ENCODE peak calls at places on chromosomes 1 and 21, in seven cellular contexts. One of them, this sample, is unnamed.

GRCh38 chr1:233885196-233886028 is 19.1 kb upstream of the SLC35F3 start:
- DNase-seq in nephron progenitor cell: no peak
- DNase-seq in stimulated activated CD8-positive, alpha-beta memory T cell treated with anti-CD3 and anti-CD28 coated beads, Interleukin-4, amount 100 ng/mL, for 24 hours: no peak
- DNase-seq in GM12892: no peak
- DNase-seq in left lung: no peak
- DNase-seq in amygdala: no peak
- DNase-seq in transverse colon: no peak
- DNase-seq in this sample: no peak

GRCh38 chr1:69403911-69404310 is 163.8 kb upstream of the LRRC7 start:
- DNase-seq in nephron progenitor cell: no peak
- DNase-seq in amygdala: no peak
- DNase-seq in GM12892: no peak
- DNase-seq in stimulated activated CD8-positive, alpha-beta memory T cell treated with anti-CD3 and anti-CD28 coated beads, Interleukin-4, amount 100 ng/mL, for 24 hours: no peak
- DNase-seq in transverse colon: no peak
- DNase-seq in left lung: no peak
- DNase-seq in this sample: no peak

GRCh38 chr1:65963161-65963888 is 170.6 kb downstream of the PDE4B start:
- DNase-seq in nephron progenitor cell: peak; percentile 2
- DNase-seq in GM12892: no peak
- DNase-seq in transverse colon: no peak
- DNase-seq in left lung: no peak
- DNase-seq in amygdala: no peak
- DNase-seq in stimulated activated CD8-positive, alpha-beta memory T cell treated with anti-CD3 and anti-CD28 coated beads, Interleukin-4, amount 100 ng/mL, for 24 hours: no peak
- DNase-seq in this sample: no peak

GRCh38 chr1:77888429-77889239 is at the start of gene NEXN:
- DNase-seq in stimulated activated CD8-positive, alpha-beta memory T cell treated with anti-CD3 and anti-CD28 coated beads, Interleukin-4, amount 100 ng/mL, for 24 hours: peak; percentile 7
- DNase-seq in left lung: peak; percentile 77
- DNase-seq in nephron progenitor cell: peak; percentile 80
- DNase-seq in amygdala: no peak
- DNase-seq in GM12892: peak; percentile 36
- DNase-seq in transverse colon: peak; percentile 58
- DNase-seq in this sample: peak; percentile 8

GRCh38 chr1:235876292-235876914 is 9.7 kb upstream of the LYST start:
- DNase-seq in stimulated activated CD8-positive, alpha-beta memory T cell treated with anti-CD3 and anti-CD28 coated beads, Interleukin-4, amount 100 ng/mL, for 24 hours: no peak
- DNase-seq in left lung: no peak
- DNase-seq in amygdala: no peak
- DNase-seq in GM12892: no peak
- DNase-seq in transverse colon: no peak
- DNase-seq in nephron progenitor cell: no peak
- DNase-seq in this sample: no peak

GRCh38 chr1:237235080-237235479 is 193.1 kb downstream of the RYR2 start:
- DNase-seq in transverse colon: no peak
- DNase-seq in nephron progenitor cell: no peak
- DNase-seq in amygdala: no peak
- DNase-seq in stimulated activated CD8-positive, alpha-beta memory T cell treated with anti-CD3 and anti-CD28 coated beads, Interleukin-4, amount 100 ng/mL, for 24 hours: no peak
- DNase-seq in GM12892: no peak
- DNase-seq in left lung: peak; percentile 47
- DNase-seq in this sample: no peak

GRCh38 chr1:59169703-59170102 is 127.2 kb upstream of the FGGY start:
- DNase-seq in amygdala: no peak
- DNase-seq in left lung: no peak
- DNase-seq in transverse colon: no peak
- DNase-seq in nephron progenitor cell: no peak
- DNase-seq in stimulated activated CD8-positive, alpha-beta memory T cell treated with anti-CD3 and anti-CD28 coated beads, Interleukin-4, amount 100 ng/mL, for 24 hours: no peak
- DNase-seq in GM12892: no peak
- DNase-seq in this sample: no peak

GRCh38 chr1:56255516-56256181 is 323.7 kb downstream of the PLPP3 start:
- DNase-seq in GM12892: no peak
- DNase-seq in stimulated activated CD8-positive, alpha-beta memory T cell treated with anti-CD3 and anti-CD28 coated beads, Interleukin-4, amount 100 ng/mL, for 24 hours: no peak
- DNase-seq in transverse colon: peak; percentile 52
- DNase-seq in amygdala: no peak
- DNase-seq in left lung: peak; percentile 42
- DNase-seq in nephron progenitor cell: no peak
- DNase-seq in this sample: no peak

GRCh38 chr1:185536165-185536920 is 197.8 kb upstream of the HMCN1 start:
- DNase-seq in stimulated activated CD8-positive, alpha-beta memory T cell treated with anti-CD3 and anti-CD28 coated beads, Interleukin-4, amount 100 ng/mL, for 24 hours: no peak
- DNase-seq in GM12892: no peak
- DNase-seq in transverse colon: no peak
- DNase-seq in amygdala: no peak
- DNase-seq in left lung: no peak
- DNase-seq in nephron progenitor cell: no peak
- DNase-seq in this sample: no peak

GRCh38 chr21:30340714-30341573 is 3.5 kb upstream of the KRTAP27-1 start:
- DNase-seq in GM12892: no peak
- DNase-seq in transverse colon: peak; percentile 41
- DNase-seq in nephron progenitor cell: peak; percentile 57
- DNase-seq in left lung: no peak
- DNase-seq in stimulated activated CD8-positive, alpha-beta memory T cell treated with anti-CD3 and anti-CD28 coated beads, Interleukin-4, amount 100 ng/mL, for 24 hours: no peak
- DNase-seq in amygdala: no peak
- DNase-seq in this sample: no peak

GRCh38 chr1:42957880-42958487 is 684 bp downstream of the SLC2A1 start:
- DNase-seq in left lung: peak; percentile 54
- DNase-seq in transverse colon: peak; percentile 62
- DNase-seq in stimulated activated CD8-positive, alpha-beta memory T cell treated with anti-CD3 and anti-CD28 coated beads, Interleukin-4, amount 100 ng/mL, for 24 hours: peak; percentile 60
- DNase-seq in nephron progenitor cell: peak; percentile 76
- DNase-seq in amygdala: no peak
- DNase-seq in GM12892: peak; percentile 79
- DNase-seq in this sample: peak; percentile 66

GRCh38 chr1:174785506-174785905 is 214.2 kb upstream of the CACYBP start:
- DNase-seq in transverse colon: no peak
- DNase-seq in left lung: no peak
- DNase-seq in GM12892: no peak
- DNase-seq in stimulated activated CD8-positive, alpha-beta memory T cell treated with anti-CD3 and anti-CD28 coated beads, Interleukin-4, amount 100 ng/mL, for 24 hours: no peak
- DNase-seq in nephron progenitor cell: no peak
- DNase-seq in amygdala: no peak
- DNase-seq in this sample: no peak

GRCh38 chr1:243487649-243488227 is 231.9 kb downstream of the SDCCAG8 start:
- DNase-seq in nephron progenitor cell: no peak
- DNase-seq in stimulated activated CD8-positive, alpha-beta memory T cell treated with anti-CD3 and anti-CD28 coated beads, Interleukin-4, amount 100 ng/mL, for 24 hours: no peak
- DNase-seq in transverse colon: no peak
- DNase-seq in GM12892: no peak
- DNase-seq in amygdala: no peak
- DNase-seq in left lung: no peak
- DNase-seq in this sample: no peak

GRCh38 chr1:116573388-116574100 is 2.7 kb upstream of the CD58 start:
- DNase-seq in amygdala: no peak
- DNase-seq in left lung: no peak
- DNase-seq in GM12892: no peak
- DNase-seq in nephron progenitor cell: no peak
- DNase-seq in stimulated activated CD8-positive, alpha-beta memory T cell treated with anti-CD3 and anti-CD28 coated beads, Interleukin-4, amount 100 ng/mL, for 24 hours: no peak
- DNase-seq in transverse colon: no peak
- DNase-seq in this sample: no peak

GRCh38 chr21:45405819-45406762 is 1.1 kb downstream of the COL18A1 start:
- DNase-seq in left lung: no peak
- DNase-seq in stimulated activated CD8-positive, alpha-beta memory T cell treated with anti-CD3 and anti-CD28 coated beads, Interleukin-4, amount 100 ng/mL, for 24 hours: no peak
- DNase-seq in nephron progenitor cell: peak; percentile 80
- DNase-seq in GM12892: no peak
- DNase-seq in transverse colon: no peak
- DNase-seq in amygdala: no peak
- DNase-seq in this sample: no peak

GRCh38 chr1:231318568-231318967 is 19.1 kb downstream of the EXOC8 start:
- DNase-seq in left lung: no peak
- DNase-seq in stimulated activated CD8-positive, alpha-beta memory T cell treated with anti-CD3 and anti-CD28 coated beads, Interleukin-4, amount 100 ng/mL, for 24 hours: no peak
- DNase-seq in GM12892: no peak
- DNase-seq in amygdala: no peak
- DNase-seq in nephron progenitor cell: no peak
- DNase-seq in transverse colon: no peak
- DNase-seq in this sample: no peak

GRCh38 chr1:234645474-234645953 is 35.5 kb upstream of the IRF2BP2 start:
- DNase-seq in stimulated activated CD8-positive, alpha-beta memory T cell treated with anti-CD3 and anti-CD28 coated beads, Interleukin-4, amount 100 ng/mL, for 24 hours: no peak
- DNase-seq in GM12892: no peak
- DNase-seq in nephron progenitor cell: no peak
- DNase-seq in amygdala: no peak
- DNase-seq in transverse colon: no peak
- DNase-seq in left lung: no peak
- DNase-seq in this sample: no peak

GRCh38 chr1:162139398-162139685 is 69.9 kb downstream of the NOS1AP start:
- DNase-seq in stimulated activated CD8-positive, alpha-beta memory T cell treated with anti-CD3 and anti-CD28 coated beads, Interleukin-4, amount 100 ng/mL, for 24 hours: no peak
- DNase-seq in transverse colon: no peak
- DNase-seq in left lung: no peak
- DNase-seq in nephron progenitor cell: no peak
- DNase-seq in GM12892: no peak
- DNase-seq in amygdala: no peak
- DNase-seq in this sample: no peak

GRCh38 chr1:90534669-90535379 is 182.3 kb downstream of the BARHL2 start:
- DNase-seq in amygdala: no peak
- DNase-seq in GM12892: no peak
- DNase-seq in stimulated activated CD8-positive, alpha-beta memory T cell treated with anti-CD3 and anti-CD28 coated beads, Interleukin-4, amount 100 ng/mL, for 24 hours: no peak
- DNase-seq in nephron progenitor cell: no peak
- DNase-seq in left lung: no peak
- DNase-seq in transverse colon: no peak
- DNase-seq in this sample: no peak

GRCh38 chr1:212613440-212614335 is 5.1 kb downstream of the ATF3 start:
- DNase-seq in GM12892: no peak
- DNase-seq in nephron progenitor cell: no peak
- DNase-seq in transverse colon: no peak
- DNase-seq in amygdala: no peak
- DNase-seq in left lung: no peak
- DNase-seq in stimulated activated CD8-positive, alpha-beta memory T cell treated with anti-CD3 and anti-CD28 coated beads, Interleukin-4, amount 100 ng/mL, for 24 hours: no peak
- DNase-seq in this sample: no peak

This sample was measured in stimulated activated naive B cell treated with anti-CD40 and anti-IgM and Interleukin-4, amounts not matched to agents 10 μg/mL and 1 μg/mL and 100 μg/mL, for 72 hours.